ENCODE peak calls at places on chromosome 2, in seven cellular contexts. Y is mesenchymal stem cell, B is H9, U is IMR-90, Q is neuronal stem cell, L is H1, I is trophoblast cell. O is an unnamed sample.

GRCh38 chr2:55460562-55460961 is 40.9 kb upstream of the CCDC88A start:
- DNase-seq in Y (peak; percentile 60), B (no peak), U (peak; percentile 32), Q (no peak), L (no peak), I (peak; percentile 19), O (no peak)

GRCh38 chr2:239297142-239298125 is 103.4 kb downstream of the HDAC4 start:
- DNase-seq in Y (no peak), B (no peak), U (no peak), Q (no peak), L (no peak), I (no peak), O (no peak)

GRCh38 chr2:205563646-205564045 is 118.7 kb upstream of the NRP2 start:
- DNase-seq in Y (no peak), B (peak; percentile 64), U (no peak), Q (no peak), L (peak; percentile 82), I (peak; percentile 26), O (peak; percentile 66)

GRCh38 chr2:153912798-153913396 is 41.2 kb downstream of the GALNT13 start:
- DNase-seq in Y (no peak), B (no peak), U (no peak), Q (no peak), L (no peak), I (no peak), O (no peak)

GRCh38 chr2:186755066-186755465 is 61.2 kb downstream of the FAM171B start:
- DNase-seq in Y (no peak), B (no peak), U (peak; percentile 36), Q (no peak), L (no peak), I (no peak), O (no peak)

GRCh38 chr2:169815849-169816248 is 8.9 kb downstream of the METTL5 start:
- DNase-seq in Y (peak; percentile 61), B (no peak), U (peak; percentile 85), Q (no peak), L (no peak), I (no peak), O (no peak)

GRCh38 chr2:37870829-37871228 is 54.3 kb upstream of the RMDN2 start:
- DNase-seq in Y (peak; percentile 92), B (no peak), U (peak; percentile 42), Q (no peak), L (no peak), I (peak; percentile 45), O (no peak)

GRCh38 chr2:142843731-142844130 is 33.7 kb upstream of the KYNU start:
- DNase-seq in Y (no peak), B (no peak), U (no peak), Q (peak; percentile 1), L (no peak), I (no peak), O (peak; percentile 85)

GRCh38 chr2:189933911-189934399 is 128.6 kb downstream of the MSTN start:
- DNase-seq in Y (peak; percentile 51), B (no peak), U (peak; percentile 93), Q (no peak), L (no peak), I (peak; percentile 88), O (no peak)

GRCh38 chr2:218229851-218230250 is 12.9 kb downstream of the ARPC2 start:
- DNase-seq in Y (peak; percentile 46), B (no peak), U (no peak), Q (no peak), L (no peak), I (peak; percentile 60), O (no peak)

GRCh38 chr2:54224997-54225396 is 31.0 kb downstream of the TSPYL6 start:
- DNase-seq in Y (no peak), B (no peak), U (no peak), Q (no peak), L (no peak), I (no peak), O (no peak)
- H2BK5ac ChIP-seq in Y (no peak overlapping the region), B (no peak overlapping the region), U (no peak overlapping the region), Q (no peak overlapping the region), L (no peak overlapping the region), I (no peak overlapping the region), O (no peak overlapping the region)

GRCh38 chr2:224573724-224574123 is 11.4 kb downstream of the CUL3 start:
- DNase-seq in Y (no peak), B (no peak), U (no peak), Q (no peak), L (no peak), I (peak; percentile 48), O (peak; percentile 26)
- H3K4me1 ChIP-seq in Y (peaks cover 2% of the 10 kb centered on the region), B (peaks cover 11% of the 10 kb centered on the region), U (peaks cover 14% of the 10 kb centered on the region), Q (peaks cover 5% of the 10 kb centered on the region), L (peaks cover 7% of the 10 kb centered on the region), I (peaks cover 3% of the 10 kb centered on the region), O (peaks cover 6% of the 10 kb centered on the region)

GRCh38 chr2:21289994-21290393 is 166.2 kb downstream of the TDRD15 start:
- DNase-seq in Y (peak; percentile 71), B (no peak), U (peak; percentile 17), Q (no peak), L (no peak), I (no peak), O (peak; percentile 57)
- H3K23ac ChIP-seq in Y (no peak overlapping the region), B (no peak overlapping the region), U (no peak overlapping the region), Q (no peak overlapping the region), L (no peak overlapping the region), I (no peak overlapping the region), O (no peak overlapping the region)

DNA sequence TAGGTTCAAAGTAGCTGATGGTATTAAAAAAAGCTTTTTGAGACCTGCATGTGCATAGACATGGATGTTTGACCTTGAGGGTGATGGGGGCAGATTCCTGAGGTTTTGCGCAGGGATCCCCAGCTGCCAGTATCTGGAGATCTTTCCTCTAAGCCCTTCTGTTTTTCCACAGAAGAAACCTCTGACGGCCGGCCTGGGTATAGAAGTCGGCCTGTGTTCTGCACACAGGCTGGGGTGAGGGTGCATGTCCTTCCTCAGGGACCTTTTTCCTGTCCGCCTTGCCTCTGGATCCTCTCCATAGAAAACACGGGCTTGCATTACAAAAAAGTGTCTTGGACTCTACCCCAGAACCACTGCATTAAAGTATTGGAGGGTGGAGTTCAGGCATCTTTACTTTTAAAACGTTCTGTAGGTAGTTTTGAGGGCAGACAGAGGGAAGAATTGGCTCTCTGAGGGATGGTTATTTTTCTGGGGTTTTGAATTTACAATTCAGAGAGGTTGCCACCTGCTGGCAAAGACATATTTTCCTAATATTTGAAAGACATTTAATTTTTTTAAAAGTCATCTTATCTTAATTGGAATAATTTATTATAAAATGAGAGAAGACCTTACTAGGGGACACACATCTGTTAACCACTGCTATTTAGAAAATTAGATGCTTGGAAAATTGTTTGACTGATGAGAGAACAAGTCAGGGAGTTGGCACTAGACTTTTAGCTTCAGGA is 350.6 kb downstream of the DCDC2C start:
- DNase-seq in Y (no peak), B (no peak), U (no peak), Q (no peak), L (no peak), I (no peak), O (no peak)
- H2BK5ac ChIP-seq in Y (no peak overlapping the region), B (no peak overlapping the region), U (no peak overlapping the region), Q (no peak overlapping the region), L (no peak overlapping the region), I (no peak overlapping the region), O (no peak overlapping the region)

DNA sequence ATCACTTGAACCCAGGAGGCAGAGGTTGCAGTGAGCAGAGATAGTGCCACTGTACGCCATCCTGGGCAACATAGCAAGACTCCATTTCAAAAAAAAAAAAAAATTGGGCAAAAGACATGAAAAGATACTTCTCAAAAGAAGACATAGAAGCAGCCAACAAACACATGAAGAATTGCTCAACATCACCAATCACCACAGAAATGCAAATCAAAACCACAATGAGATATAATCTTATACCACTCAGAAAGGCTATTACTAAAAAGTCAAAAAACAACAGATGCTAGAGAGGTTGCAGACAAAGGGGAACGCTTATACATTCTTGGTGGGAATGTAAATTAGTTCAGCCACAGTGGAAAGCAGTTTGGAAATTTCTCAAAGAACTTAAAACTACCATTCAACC is 43.1 kb upstream of the CHAC2 start:
- DNase-seq in Y (peak; percentile 29), B (no peak), U (peak; percentile 41), Q (no peak), L (no peak), I (no peak), O (no peak)
- H3K4me1 ChIP-seq in Y (no peaks in the 10 kb centered on the region), B (no peaks in the 10 kb centered on the region), U (no peaks in the 10 kb centered on the region), Q (no peaks in the 10 kb centered on the region), L (no peaks in the 10 kb centered on the region), I (no peaks in the 10 kb centered on the region), O (no peaks in the 10 kb centered on the region)

GRCh38 chr2:125886153-125886552 is 769.8 kb upstream of the GYPC start:
- DNase-seq in Y (no peak), B (no peak), U (no peak), Q (no peak), L (no peak), I (no peak), O (no peak)

GRCh38 chr2:125885340-125885739 is 770.6 kb upstream of the GYPC start:
- DNase-seq in Y (no peak), B (no peak), U (no peak), Q (no peak), L (no peak), I (no peak), O (no peak)
- H3K23ac ChIP-seq in Y (no peak overlapping the region), B (no peak overlapping the region), U (no peak overlapping the region), Q (no peak overlapping the region), L (no peak overlapping the region), I (no peak overlapping the region), O (no peak overlapping the region)

DNA sequence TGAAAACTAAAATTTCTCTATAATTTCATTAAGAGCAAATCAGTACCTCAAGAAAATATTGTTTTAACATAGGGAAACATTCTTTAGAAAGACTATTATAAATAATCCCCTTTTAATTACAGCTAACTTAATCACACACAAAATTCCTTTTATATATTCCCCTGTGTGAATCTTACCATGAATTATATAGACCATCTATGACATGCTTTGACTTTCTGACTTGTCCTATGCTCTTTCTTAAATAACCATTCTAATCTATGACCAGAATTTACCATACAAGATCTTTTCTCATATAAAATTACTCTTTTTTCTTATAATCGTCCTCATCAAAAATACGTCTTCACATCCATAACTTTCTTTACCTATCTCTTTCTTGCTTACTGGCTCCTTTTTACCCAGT is 824.2 kb upstream of the FAM98A start:
- DNase-seq in Y (no peak), B (no peak), U (no peak), Q (no peak), L (no peak), I (no peak), O (peak; percentile 59)
- H2BK5ac ChIP-seq in Y (no peak overlapping the region), B (no peak overlapping the region), U (no peak overlapping the region), Q (no peak overlapping the region), L (no peak overlapping the region), I (no peak overlapping the region), O (no peak overlapping the region)